ENCODE peak calls at places on chromosomes 12 and 14, in four cellular contexts. Q is endothelial cell, W is coronary artery, J is DMS153. M is an unnamed sample.

GRCh38 chr12:90543841-90544240 is 411.1 kb downstream of the CCER1 start:
- DNase-seq in Q (no peak), W (no peak), J (no peak), M (no peak)

GRCh38 chr14:94125659-94126418 is 3.6 kb downstream of the IFI27L2 start:
- DNase-seq in Q (no peak), W (peak; percentile 54), J (no peak), M (no peak)

GRCh38 chr14:61121293-61121897 is 140.3 kb downstream of the SLC38A6 start:
- DNase-seq in Q (no peak), W (no peak), J (no peak), M (no peak)

GRCh38 chr14:91094772-91095171 is 19.1 kb upstream of the DGLUCY start:
- DNase-seq in Q (no peak), W (no peak), J (no peak), M (no peak)

GRCh38 chr12:45299132-45299692 is 83.3 kb downstream of the ANO6 start:
- DNase-seq in Q (no peak), W (no peak), J (no peak), M (peak; percentile 79)

GRCh38 chr12:120663741-120664140 is 23.2 kb upstream of the MLEC start:
- DNase-seq in Q (no peak), W (no peak), J (no peak), M (no peak)

GRCh38 chr14:26594148-26594547 is 3.7 kb downstream of the NOVA1 start:
- DNase-seq in Q (no peak), W (no peak), J (no peak), M (no peak)

GRCh38 chr12:27542628-27543027 is 18.6 kb downstream of the PPFIBP1 start:
- DNase-seq in Q (no peak), W (no peak), J (no peak), M (no peak)

GRCh38 chr14:64220466-64220865 is 73.7 kb downstream of the ESR2 start:
- DNase-seq in Q (no peak), W (no peak), J (no peak), M (no peak)

GRCh38 chr14:77222546-77223225 is 41.1 kb downstream of the TMEM63C start:
- DNase-seq in Q (no peak), W (no peak), J (no peak), M (no peak)

GRCh38 chr12:53292441-53292840 is 2.9 kb upstream of the PFDN5 start:
- DNase-seq in Q (no peak), W (no peak), J (peak; percentile 86), M (no peak)

GRCh38 chr12:51077930-51078329 is 5.5 kb downstream of the CSRNP2 start:
- DNase-seq in Q (no peak), W (no peak), J (no peak), M (no peak)

GRCh38 chr12:65074932-65075331 is 46.2 kb downstream of the WIF1 start:
- DNase-seq in Q (no peak), W (no peak), J (no peak), M (no peak)

GRCh38 chr12:124248862-124249825 is 45.7 kb upstream of the RFLNA start:
- DNase-seq in Q (no peak), W (no peak), J (no peak), M (no peak)

GRCh38 chr14:100533647-100534485 is 53.4 kb downstream of the BEGAIN start:
- DNase-seq in Q (no peak), W (no peak), J (no peak), M (no peak)